ENCODE peak calls at places on chromosomes 16 and 17, in six cellular contexts. L, B, U, H, I and Q are unnamed samples.

GRCh38 chr17:59607817-59608403 is 11.8 kb upstream of the CLTC start:
- DNase-seq in B (peak; percentile 21), H (no peak), U (no peak), L (no peak), I (no peak), Q (no peak)

GRCh38 chr16:81740163-81740562 is 38.9 kb upstream of the PLCG2 start:
- DNase-seq in L (no peak), U (no peak), B (no peak), H (no peak), I (no peak), Q (no peak)

GRCh38 chr16:50253511-50253903 is 12.8 kb upstream of the ADCY7 start:
- DNase-seq in B (no peak), U (no peak), L (no peak), I (no peak), H (no peak), Q (no peak)

GRCh38 chr17:73474370-73474988 is 162.7 kb upstream of the CDC42EP4 start:
- DNase-seq in L (peak; percentile 0), B (peak; percentile 88), I (no peak), U (peak; percentile 80), H (no peak), Q (no peak)

GRCh38 chr16:78340590-78340989 is 241.1 kb downstream of the WWOX start:
- DNase-seq in B (no peak), H (no peak), I (peak; percentile 8), L (no peak), U (no peak), Q (no peak)

GRCh38 chr16:85983606-85984005 is 84.6 kb downstream of the IRF8 start:
- DNase-seq in L (no peak), I (no peak), H (no peak), U (no peak), B (no peak), Q (no peak)

GRCh38 chr16:24950275-24950674 is 64.9 kb downstream of the ARHGAP17 start:
- DNase-seq in U (no peak), L (peak; percentile 7), B (no peak), I (no peak), H (peak; percentile 21), Q (no peak)

GRCh38 chr16:2713523-2713922 is 6.5 kb downstream of the PRSS27 start:
- DNase-seq in U (no peak), I (no peak), L (no peak), B (no peak), H (no peak), Q (no peak)

GRCh38 chr17:31413871-31414589 is 22.6 kb downstream of the RAB11FIP4 start:
- DNase-seq in B (peak; percentile 81), I (no peak), H (peak; percentile 39), L (peak; percentile 40), U (peak; percentile 83), Q (no peak)

GRCh38 chr16:27789150-27789549 is 239.2 kb downstream of the KATNIP start:
- DNase-seq in U (no peak), I (no peak), L (no peak), B (no peak), H (no peak), Q (no peak)

GRCh38 chr16:54462151-54462651 is 175.6 kb upstream of the IRX3 start:
- DNase-seq in U (no peak), B (no peak), L (peak; percentile 90), I (no peak), H (no peak), Q (no peak)

GRCh38 chr17:79242873-79243602 is 168.4 kb downstream of the ENGASE start:
- DNase-seq in H (no peak), U (no peak), L (no peak), B (no peak), I (no peak), Q (no peak)

GRCh38 chr16:680967-681745 is 946 bp downstream of the STUB1 start:
- DNase-seq in L (no peak), B (peak; percentile 56), H (no peak), I (peak; percentile 70), U (peak; percentile 17), Q (no peak)

GRCh38 chr17:40903129-40903847 is 18.2 kb upstream of the KRT20 start:
- DNase-seq in B (peak; percentile 93), H (no peak), L (peak; percentile 32), U (peak; percentile 94), I (peak; percentile 97), Q (no peak)

GRCh38 chr16:29983420-29984136 is 9.9 kb downstream of the TAOK2 start:
- DNase-seq in I (no peak), U (no peak), B (no peak), H (no peak), L (no peak), Q (no peak)

GRCh38 chr17:37475713-37476420 is 13.8 kb upstream of the DUSP14 start:
- DNase-seq in B (no peak), I (no peak), H (no peak), U (no peak), L (no peak), Q (no peak)

GRCh38 chr17:56558088-56558487 is 35.4 kb upstream of the NOG start:
- DNase-seq in H (no peak), I (no peak), L (no peak), U (no peak), B (no peak), Q (no peak)

GRCh38 chr17:27360507-27360906 is 66.6 kb downstream of the WSB1 start:
- DNase-seq in L (no peak), B (no peak), I (no peak), H (no peak), U (no peak), Q (no peak)

GRCh38 chr17:82232322-82232785 is 3.5 kb downstream of the SLC16A3 start:
- DNase-seq in I (no peak), H (no peak), B (no peak), L (no peak), U (no peak), Q (no peak)

GRCh38 chr17:82231312-82231561 is 2.4 kb downstream of the SLC16A3 start:
- DNase-seq in H (no peak), U (no peak), B (no peak), L (no peak), I (no peak), Q (no peak)

GRCh38 chr17:82231562-82232321 is 2.9 kb downstream of the SLC16A3 start:
- DNase-seq in U (no peak), B (no peak), H (no peak), L (no peak), I (no peak), Q (peak; percentile 41)

GRCh38 chr17:82229686-82230626 is 1.1 kb downstream of the SLC16A3 start:
- DNase-seq in B (no peak), L (no peak), U (no peak), I (no peak), H (no peak), Q (peak; percentile 27)

DNA sequence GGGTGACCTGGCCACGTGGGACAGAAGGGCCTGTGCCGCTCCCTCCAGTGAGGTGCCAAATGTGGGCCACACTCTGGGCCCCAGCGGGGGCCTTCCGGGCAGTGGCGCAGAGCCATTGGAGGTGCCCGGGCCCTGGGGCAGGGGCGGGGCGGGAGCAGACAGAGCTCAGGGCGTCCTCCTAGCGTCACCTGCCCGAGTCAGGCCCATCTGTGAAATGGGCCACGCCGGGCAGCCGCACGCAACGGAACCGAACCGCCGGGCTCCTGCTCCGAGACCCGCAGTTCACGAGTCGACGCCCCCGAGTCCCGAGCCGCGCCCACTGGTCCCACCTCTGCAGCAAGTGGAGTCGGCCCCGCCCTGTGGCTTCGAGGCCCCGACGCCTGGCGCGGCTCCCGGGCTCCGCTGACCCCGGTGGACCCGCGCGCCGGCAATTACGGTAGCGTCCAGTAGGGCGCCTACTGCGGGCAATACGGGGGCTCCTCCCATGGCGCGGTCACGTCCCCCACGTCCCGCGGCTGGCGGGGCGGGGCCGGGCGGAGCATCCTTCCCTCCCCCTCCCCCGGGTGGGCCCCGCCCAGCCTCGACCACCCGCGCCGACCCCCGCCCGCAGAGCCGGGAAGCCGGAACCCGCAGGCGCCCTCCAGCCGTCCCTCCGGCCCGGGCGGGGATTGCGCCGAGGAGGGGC is 1.9 kb downstream of the SLC16A3 start:
- DNase-seq in H (no peak), L (peak; percentile 56), I (no peak), U (peak; percentile 30), B (peak; percentile 54), Q (peak; percentile 68)
- TF ChIP-seq CTCF in H (peak; percentile 42), L (peak; percentile 36), I (no peak), U (peak; percentile 44), B (no peak), Q (peak; percentile 58)

GRCh38 chr16:60203525-60204124 is 1469.5 kb upstream of the GOT2 start:
- DNase-seq in I (no peak), U (no peak), B (peak; percentile 30), H (no peak), L (no peak), Q (no peak)
- TF ChIP-seq CTCF in I (peak; percentile 54), U (no peak), B (peak; percentile 61), H (peak; percentile 24), L (peak; percentile 49), Q (no peak)

GRCh38 chr17:7046127-7046724 is 2.3 kb upstream of the SLC16A11 start:
- DNase-seq in U (peak; percentile 91), H (no peak), B (peak; percentile 97), I (peak; percentile 92), L (no peak), Q (no peak)
- TF ChIP-seq CTCF in U (no peak), H (no peak), B (no peak), I (no peak), L (no peak), Q (peak; percentile 27)

GRCh38 chr16:73056383-73056782 is 8.5 kb upstream of the ZFHX3 start:
- DNase-seq in I (no peak), B (no peak), H (no peak), U (no peak), L (no peak), Q (no peak)

GRCh38 chr16:73058221-73058615 is 10.3 kb upstream of the ZFHX3 start:
- DNase-seq in H (no peak), B (peak; percentile 57), L (no peak), U (no peak), I (no peak), Q (peak; percentile 23)

GRCh38 chr16:73056911-73057310 is 9.0 kb upstream of the ZFHX3 start:
- DNase-seq in I (no peak), B (peak; percentile 29), U (no peak), L (no peak), H (no peak), Q (no peak)

GRCh38 chr16:73058616-73059409 is 10.9 kb upstream of the ZFHX3 start:
- DNase-seq in B (peak; percentile 58), U (peak; percentile 47), I (no peak), L (no peak), H (no peak), Q (no peak)

GRCh38 chr16:73057369-73058210 is 9.7 kb upstream of the ZFHX3 start:
- DNase-seq in B (peak; percentile 35), I (no peak), H (no peak), L (no peak), U (no peak), Q (no peak)
- TF ChIP-seq CTCF in B (peak; percentile 2), I (no peak), H (peak; percentile 35), L (no peak), U (peak; percentile 24), Q (no peak)

GRCh38 chr16:47260496-47260895 is 116.8 kb upstream of the NETO2 start:
- DNase-seq in H (no peak), L (no peak), U (no peak), B (no peak), I (no peak), Q (no peak)

GRCh38 chr16:47254771-47255170 is 111.0 kb upstream of the NETO2 start:
- DNase-seq in I (no peak), L (no peak), B (no peak), U (no peak), H (no peak), Q (no peak)

GRCh38 chr16:47262938-47263337 is 119.2 kb upstream of the NETO2 start:
- DNase-seq in U (no peak), L (no peak), B (no peak), I (no peak), H (no peak), Q (no peak)

GRCh38 chr16:47258874-47259461 is 115.2 kb upstream of the NETO2 start:
- DNase-seq in H (peak; percentile 2), U (peak; percentile 33), B (peak; percentile 30), L (no peak), I (no peak), Q (no peak)
- TF ChIP-seq CTCF in H (peak; percentile 79), U (peak; percentile 50), B (peak; percentile 76), L (peak; percentile 71), I (peak; percentile 47), Q (peak; percentile 41)